ENCODE peak calls at places on chromosomes 7 and 10, in nine cellular contexts. One of them, this sample, is unnamed.

GRCh38 chr10:14099885-14100284 is 230.8 kb downstream of the FRMD4A start:
- DNase-seq in amniotic stem cell: no peak
- DNase-seq in sciatic nerve: no peak
- DNase-seq in kidney: no peak
- DNase-seq in stimulated activated CD4-positive, alpha-beta T cell treated with anti-CD3 and anti-CD28 coated beads, Interleukin-2, amount 100 ng/mL, for 24 hours: no peak
- DNase-seq in heart right ventricle: no peak
- DNase-seq in G401: no peak
- DNase-seq in keratinocyte: no peak
- DNase-seq in GDM1: no peak
- DNase-seq in this sample: no peak

GRCh38 chr7:131068604-131069021 is 259.1 kb upstream of the MKLN1 start:
- DNase-seq in amniotic stem cell: no peak
- DNase-seq in sciatic nerve: no peak
- DNase-seq in kidney: no peak
- DNase-seq in stimulated activated CD4-positive, alpha-beta T cell treated with anti-CD3 and anti-CD28 coated beads, Interleukin-2, amount 100 ng/mL, for 24 hours: no peak
- DNase-seq in heart right ventricle: no peak
- DNase-seq in G401: no peak
- DNase-seq in keratinocyte: no peak
- DNase-seq in GDM1: no peak
- DNase-seq in this sample: no peak

GRCh38 chr10:25206693-25207414 is 32.1 kb downstream of the GPR158 start:
- DNase-seq in amniotic stem cell: no peak
- DNase-seq in sciatic nerve: no peak
- DNase-seq in kidney: no peak
- DNase-seq in stimulated activated CD4-positive, alpha-beta T cell treated with anti-CD3 and anti-CD28 coated beads, Interleukin-2, amount 100 ng/mL, for 24 hours: no peak
- DNase-seq in heart right ventricle: no peak
- DNase-seq in G401: peak
- DNase-seq in keratinocyte: no peak
- DNase-seq in GDM1: no peak
- DNase-seq in this sample: no peak

GRCh38 chr7:143434660-143435059 is 8.6 kb upstream of the TAS2R60 start:
- DNase-seq in amniotic stem cell: no peak
- DNase-seq in sciatic nerve: no peak
- DNase-seq in kidney: no peak
- DNase-seq in stimulated activated CD4-positive, alpha-beta T cell treated with anti-CD3 and anti-CD28 coated beads, Interleukin-2, amount 100 ng/mL, for 24 hours: no peak
- DNase-seq in heart right ventricle: peak
- DNase-seq in G401: no peak
- DNase-seq in keratinocyte: peak
- DNase-seq in GDM1: no peak
- DNase-seq in this sample: no peak

GRCh38 chr10:17737021-17737965 is 14.7 kb upstream of the TMEM236 start:
- DNase-seq in amniotic stem cell: peak
- DNase-seq in sciatic nerve: no peak
- DNase-seq in kidney: no peak
- DNase-seq in stimulated activated CD4-positive, alpha-beta T cell treated with anti-CD3 and anti-CD28 coated beads, Interleukin-2, amount 100 ng/mL, for 24 hours: no peak
- DNase-seq in heart right ventricle: peak
- DNase-seq in G401: peak
- DNase-seq in keratinocyte: no peak
- DNase-seq in GDM1: no peak
- DNase-seq in this sample: no peak

GRCh38 chr7:151895008-151895661 is 18.2 kb upstream of the PRKAG2 start:
- DNase-seq in amniotic stem cell: no peak
- DNase-seq in sciatic nerve: no peak
- DNase-seq in kidney: peak
- DNase-seq in stimulated activated CD4-positive, alpha-beta T cell treated with anti-CD3 and anti-CD28 coated beads, Interleukin-2, amount 100 ng/mL, for 24 hours: no peak
- DNase-seq in heart right ventricle: no peak
- DNase-seq in G401: no peak
- DNase-seq in keratinocyte: no peak
- DNase-seq in GDM1: no peak
- DNase-seq in this sample: no peak

GRCh38 chr7:98830972-98831548 is 38.8 kb downstream of the TMEM130 start:
- DNase-seq in amniotic stem cell: no peak
- DNase-seq in sciatic nerve: no peak
- DNase-seq in kidney: no peak
- DNase-seq in stimulated activated CD4-positive, alpha-beta T cell treated with anti-CD3 and anti-CD28 coated beads, Interleukin-2, amount 100 ng/mL, for 24 hours: no peak
- DNase-seq in heart right ventricle: no peak
- DNase-seq in G401: no peak
- DNase-seq in keratinocyte: no peak
- DNase-seq in GDM1: no peak
- DNase-seq in this sample: no peak

GRCh38 chr7:44323381-44324203 is 1.8 kb downstream of the CAMK2B start:
- DNase-seq in amniotic stem cell: no peak
- DNase-seq in sciatic nerve: no peak
- DNase-seq in kidney: no peak
- DNase-seq in stimulated activated CD4-positive, alpha-beta T cell treated with anti-CD3 and anti-CD28 coated beads, Interleukin-2, amount 100 ng/mL, for 24 hours: no peak
- DNase-seq in heart right ventricle: no peak
- DNase-seq in G401: peak
- DNase-seq in keratinocyte: no peak
- DNase-seq in GDM1: no peak
- DNase-seq in this sample: no peak

GRCh38 chr7:151705744-151706567 is 171.0 kb downstream of the PRKAG2 start:
- DNase-seq in amniotic stem cell: no peak
- DNase-seq in sciatic nerve: no peak
- DNase-seq in kidney: no peak
- DNase-seq in stimulated activated CD4-positive, alpha-beta T cell treated with anti-CD3 and anti-CD28 coated beads, Interleukin-2, amount 100 ng/mL, for 24 hours: peak
- DNase-seq in heart right ventricle: peak
- DNase-seq in G401: no peak
- DNase-seq in keratinocyte: peak
- DNase-seq in GDM1: peak
- DNase-seq in this sample: no peak

GRCh38 chr10:2143213-2143882 is 406.0 kb upstream of the ADARB2 start:
- DNase-seq in amniotic stem cell: no peak
- DNase-seq in sciatic nerve: no peak
- DNase-seq in kidney: no peak
- DNase-seq in stimulated activated CD4-positive, alpha-beta T cell treated with anti-CD3 and anti-CD28 coated beads, Interleukin-2, amount 100 ng/mL, for 24 hours: no peak
- DNase-seq in heart right ventricle: no peak
- DNase-seq in G401: no peak
- DNase-seq in keratinocyte: no peak
- DNase-seq in GDM1: no peak
- DNase-seq in this sample: no peak

GRCh38 chr10:93066544-93066913 is 5.9 kb downstream of the CYP26C1 start:
- DNase-seq in amniotic stem cell: no peak
- DNase-seq in sciatic nerve: no peak
- DNase-seq in kidney: no peak
- DNase-seq in stimulated activated CD4-positive, alpha-beta T cell treated with anti-CD3 and anti-CD28 coated beads, Interleukin-2, amount 100 ng/mL, for 24 hours: no peak
- DNase-seq in heart right ventricle: no peak
- DNase-seq in G401: no peak
- DNase-seq in keratinocyte: no peak
- DNase-seq in GDM1: no peak
- DNase-seq in this sample: no peak

GRCh38 chr7:92969061-92969460 is 132.7 kb upstream of the CDK6 start:
- DNase-seq in amniotic stem cell: no peak
- DNase-seq in sciatic nerve: no peak
- DNase-seq in kidney: no peak
- DNase-seq in stimulated activated CD4-positive, alpha-beta T cell treated with anti-CD3 and anti-CD28 coated beads, Interleukin-2, amount 100 ng/mL, for 24 hours: no peak
- DNase-seq in heart right ventricle: no peak
- DNase-seq in G401: no peak
- DNase-seq in keratinocyte: no peak
- DNase-seq in GDM1: no peak
- DNase-seq in this sample: no peak

GRCh38 chr10:21002097-21002878 is 105.2 kb upstream of the NEBL start:
- DNase-seq in amniotic stem cell: no peak
- DNase-seq in sciatic nerve: no peak
- DNase-seq in kidney: no peak
- DNase-seq in stimulated activated CD4-positive, alpha-beta T cell treated with anti-CD3 and anti-CD28 coated beads, Interleukin-2, amount 100 ng/mL, for 24 hours: no peak
- DNase-seq in heart right ventricle: no peak
- DNase-seq in G401: peak
- DNase-seq in keratinocyte: no peak
- DNase-seq in GDM1: no peak
- DNase-seq in this sample: no peak

GRCh38 chr7:111198255-111198654 is 107.3 kb downstream of the LRRN3 start:
- DNase-seq in amniotic stem cell: peak
- DNase-seq in sciatic nerve: no peak
- DNase-seq in kidney: no peak
- DNase-seq in stimulated activated CD4-positive, alpha-beta T cell treated with anti-CD3 and anti-CD28 coated beads, Interleukin-2, amount 100 ng/mL, for 24 hours: no peak
- DNase-seq in heart right ventricle: no peak
- DNase-seq in G401: no peak
- DNase-seq in keratinocyte: peak
- DNase-seq in GDM1: no peak
- DNase-seq in this sample: no peak

GRCh38 chr7:80105706-80106408 is 28.8 kb upstream of the GNAI1 start:
- DNase-seq in amniotic stem cell: no peak
- DNase-seq in sciatic nerve: no peak
- DNase-seq in kidney: no peak
- DNase-seq in stimulated activated CD4-positive, alpha-beta T cell treated with anti-CD3 and anti-CD28 coated beads, Interleukin-2, amount 100 ng/mL, for 24 hours: no peak
- DNase-seq in heart right ventricle: no peak
- DNase-seq in G401: no peak
- DNase-seq in keratinocyte: no peak
- DNase-seq in GDM1: peak
- DNase-seq in this sample: peak

GRCh38 chr10:114905450-114905849 is 32.5 kb upstream of the TRUB1 start:
- DNase-seq in amniotic stem cell: no peak
- DNase-seq in sciatic nerve: no peak
- DNase-seq in kidney: no peak
- DNase-seq in stimulated activated CD4-positive, alpha-beta T cell treated with anti-CD3 and anti-CD28 coated beads, Interleukin-2, amount 100 ng/mL, for 24 hours: no peak
- DNase-seq in heart right ventricle: no peak
- DNase-seq in G401: no peak
- DNase-seq in keratinocyte: no peak
- DNase-seq in GDM1: no peak
- DNase-seq in this sample: no peak

GRCh38 chr10:78849115-78849514 is 219.7 kb upstream of the ZMIZ1 start:
- DNase-seq in amniotic stem cell: no peak
- DNase-seq in sciatic nerve: no peak
- DNase-seq in kidney: no peak
- DNase-seq in stimulated activated CD4-positive, alpha-beta T cell treated with anti-CD3 and anti-CD28 coated beads, Interleukin-2, amount 100 ng/mL, for 24 hours: no peak
- DNase-seq in heart right ventricle: no peak
- DNase-seq in G401: no peak
- DNase-seq in keratinocyte: no peak
- DNase-seq in GDM1: no peak
- DNase-seq in this sample: no peak

GRCh38 chr7:19145429-19146201 is 394 bp upstream of the FERD3L start:
- DNase-seq in amniotic stem cell: no peak
- DNase-seq in sciatic nerve: no peak
- DNase-seq in kidney: peak
- DNase-seq in stimulated activated CD4-positive, alpha-beta T cell treated with anti-CD3 and anti-CD28 coated beads, Interleukin-2, amount 100 ng/mL, for 24 hours: no peak
- DNase-seq in heart right ventricle: no peak
- DNase-seq in G401: no peak
- DNase-seq in keratinocyte: no peak
- DNase-seq in GDM1: no peak
- DNase-seq in this sample: no peak

GRCh38 chr7:100894860-100895700 is 608 bp downstream of the ACHE start:
- DNase-seq in amniotic stem cell: no peak
- DNase-seq in sciatic nerve: no peak
- DNase-seq in kidney: peak
- DNase-seq in stimulated activated CD4-positive, alpha-beta T cell treated with anti-CD3 and anti-CD28 coated beads, Interleukin-2, amount 100 ng/mL, for 24 hours: peak
- DNase-seq in heart right ventricle: no peak
- DNase-seq in G401: peak
- DNase-seq in keratinocyte: no peak
- DNase-seq in GDM1: no peak
- DNase-seq in this sample: no peak

This sample was measured in KG1.